ENCODE peak calls at places on chromosomes 6 and 20, in five cellular contexts. R is PC-9, P is heart left ventricle, X is prostate gland, Q is A549. Y is an unnamed sample.

GRCh38 chr6:45675634-45676033 is 297.9 kb upstream of the SUPT3H start:
- DNase-seq in X (no peak), P (no peak), R (no peak), Q (no peak), Y (no peak)

GRCh38 chr6:110053395-110054240 is 75.5 kb downstream of the GPR6 start:
- DNase-seq in Q (peak; percentile 51), P (no peak), X (no peak), R (peak; percentile 48), Y (peak; percentile 23)

GRCh38 chr6:14108571-14109410 is 8.8 kb upstream of the CD83 start:
- DNase-seq in X (no peak), R (no peak), P (no peak), Q (no peak), Y (no peak)

GRCh38 chr6:105596284-105596755 is 193.4 kb upstream of the PREP start:
- DNase-seq in R (peak; percentile 98), X (no peak), P (no peak), Q (peak; percentile 92), Y (peak; percentile 97)

GRCh38 chr6:13053080-13053479 is 275.3 kb downstream of the TBC1D7 start:
- DNase-seq in X (no peak), R (no peak), P (no peak), Q (no peak), Y (no peak)

GRCh38 chr6:20400476-20401402 is 940 bp upstream of the E2F3 start:
- DNase-seq in Q (peak; percentile 42), P (peak; percentile 71), X (no peak), R (peak; percentile 55), Y (no peak)

GRCh38 chr20:51797357-51798025 is 4.8 kb downstream of the SALL4 start:
- DNase-seq in R (peak; percentile 89), X (no peak), Q (peak; percentile 37), P (no peak), Y (no peak)

GRCh38 chr6:161418458-161418945 is 144.6 kb upstream of the AGPAT4 start:
- DNase-seq in P (no peak), R (peak; percentile 44), X (peak; percentile 72), Q (peak; percentile 70), Y (peak; percentile 72)

GRCh38 chr6:64146094-64146493 is 510.5 kb downstream of the PHF3 start:
- DNase-seq in X (no peak), R (no peak), Q (no peak), P (no peak), Y (no peak)

GRCh38 chr6:6659600-6660327 is 71.2 kb downstream of the LY86 start:
- DNase-seq in R (no peak), Q (no peak), X (no peak), P (no peak), Y (no peak)

GRCh38 chr6:169935348-169935718 is 183.9 kb downstream of the ERMARD start:
- DNase-seq in X (no peak), P (no peak), Q (no peak), R (no peak), Y (no peak)

GRCh38 chr6:33620158-33620583 is 951 bp upstream of the ITPR3 start:
- DNase-seq in Q (no peak), P (no peak), X (peak; percentile 49), R (no peak), Y (no peak)

GRCh38 chr6:84061174-84061573 is 27.6 kb downstream of the MRAP2 start:
- DNase-seq in P (no peak), Q (no peak), R (no peak), X (no peak), Y (no peak)

GRCh38 chr6:170358496-170358895 is 51.9 kb downstream of the FAM120B start:
- DNase-seq in Q (no peak), R (no peak), P (peak; percentile 72), X (peak; percentile 55), Y (no peak)

GRCh38 chr6:130494745-130495144 is 128.9 kb downstream of the TMEM200A start:
- DNase-seq in P (no peak), Q (no peak), R (no peak), X (no peak), Y (peak; percentile 32)

GRCh38 chr6:25601797-25602679 is 50.0 kb upstream of the SCGN start:
- DNase-seq in Q (peak; percentile 42), R (peak; percentile 43), X (no peak), P (no peak), Y (peak; percentile 31)

GRCh38 chr6:138531387-138531786 is 32.1 kb upstream of the NHSL1 start:
- DNase-seq in X (no peak), Q (no peak), P (no peak), R (no peak), Y (no peak)

DNA sequence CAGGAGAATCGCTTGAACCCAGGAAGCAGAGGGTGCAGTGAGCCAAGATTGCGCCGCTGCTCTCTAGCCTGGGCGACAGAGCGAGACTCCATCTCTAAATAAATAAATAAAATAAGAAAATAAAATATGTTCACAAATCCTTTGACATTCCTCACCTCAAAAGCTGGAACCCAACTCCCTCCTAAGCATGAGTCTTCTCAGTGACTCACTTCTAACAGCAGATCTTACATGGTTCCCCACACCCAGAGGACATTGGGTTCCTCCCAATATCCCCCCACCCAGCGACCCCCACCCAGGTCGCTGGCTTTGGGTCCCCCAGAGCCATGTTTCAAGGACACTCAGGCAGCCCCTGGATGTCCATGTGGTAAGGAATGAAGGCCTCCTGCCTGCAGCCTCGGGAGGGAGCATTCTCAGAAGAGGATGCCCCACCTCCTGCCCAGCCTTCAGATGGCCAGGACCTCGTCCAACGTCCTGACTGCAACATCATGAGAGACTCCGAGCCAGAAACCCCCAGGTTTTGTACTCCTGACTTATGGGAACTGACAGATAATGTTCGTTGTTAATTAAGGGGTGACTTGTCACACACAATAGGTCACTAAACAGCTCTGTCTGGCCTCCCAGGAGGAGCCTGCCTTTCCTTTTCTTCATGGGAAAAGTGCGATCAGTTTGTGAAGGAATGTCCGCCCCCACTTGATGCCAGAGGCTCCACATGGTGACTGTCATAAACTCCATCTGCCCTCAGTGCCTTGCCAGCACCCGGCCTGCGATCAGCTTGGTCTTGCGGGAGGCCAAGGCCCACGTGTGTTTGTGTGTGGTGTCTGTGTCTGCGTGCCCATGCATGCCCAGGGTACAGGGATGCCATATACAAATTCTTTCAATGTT is 10.1 kb upstream of the GMEB2 start:
- DNase-seq in Q (no peak), R (no peak), X (no peak), P (no peak), Y (no peak)
- H3K4me3 ChIP-seq in Q (no peak overlapping the region), R (no peak overlapping the region), X (no peak overlapping the region), P (no peak overlapping the region), Y (no peak overlapping the region)

GRCh38 chr20:50690562-50690978 is 772 bp downstream of the RIPOR3 start:
- DNase-seq in R (peak; percentile 28), P (no peak), Q (no peak), X (no peak), Y (no peak)
- H3K4me3 ChIP-seq in R (no peak overlapping the region), P (peak overlapping the region; percentile 58), Q (no peak overlapping the region), X (peak overlapping the region; percentile 16), Y (no peak overlapping the region)

GRCh38 chr20:24672181-24672880 is 202.9 kb downstream of the SYNDIG1 start:
- DNase-seq in P (no peak), R (no peak), Q (no peak), X (no peak), Y (no peak)
- H3K4me3 ChIP-seq in P (no peak overlapping the region), R (no peak overlapping the region), Q (no peak overlapping the region), X (no peak overlapping the region), Y (no peak overlapping the region)

GRCh38 chr20:50220894-50221266 is 30.2 kb downstream of the CEBPB start:
- DNase-seq in Q (no peak), R (no peak), P (no peak), X (no peak), Y (no peak)
- H3K4me3 ChIP-seq in Q (no peak overlapping the region), R (no peak overlapping the region), P (no peak overlapping the region), X (no peak overlapping the region), Y (no peak overlapping the region)

DNA sequence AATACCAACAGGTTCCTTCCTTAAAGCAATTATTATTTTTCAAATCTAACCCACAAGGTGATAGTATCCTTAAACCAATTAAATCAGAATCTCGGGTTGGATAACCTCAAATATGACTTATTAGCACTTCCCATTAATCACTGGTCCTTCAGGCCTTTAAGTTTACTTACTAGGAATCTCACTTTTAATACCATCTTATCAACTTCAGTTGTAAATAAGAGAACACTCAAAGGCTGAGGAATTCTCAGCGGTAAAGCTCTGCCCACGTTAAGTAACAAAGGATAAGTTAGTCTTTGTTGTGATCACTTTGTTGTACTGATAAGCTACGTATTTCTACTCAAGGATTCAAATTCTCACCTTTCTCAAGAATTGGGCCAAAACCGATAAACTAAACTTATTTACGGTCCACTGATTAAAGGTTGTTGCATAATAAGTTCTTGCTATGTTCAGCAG is 82.0 kb downstream of the OR2B2 start:
- DNase-seq in Q (no peak), X (no peak), R (no peak), P (no peak), Y (no peak)
- H3K4me3 ChIP-seq in Q (peak overlapping the region; percentile 41), X (peak overlapping the region; percentile 21), R (peak overlapping the region; percentile 56), P (peak overlapping the region; percentile 48), Y (peak overlapping the region; percentile 66)

GRCh38 chr6:10882654-10883053 is 813 bp upstream of the GCM2 start:
- DNase-seq in X (no peak), P (no peak), R (no peak), Q (no peak), Y (no peak)

GRCh38 chr6:10890151-10890550 is 3.3 kb downstream of the SYCP2L start:
- DNase-seq in R (no peak), Q (no peak), X (no peak), P (no peak), Y (no peak)

GRCh38 chr6:10880366-10880765 is 1.5 kb downstream of the GCM2 start:
- DNase-seq in Q (no peak), X (no peak), P (no peak), R (no peak), Y (no peak)

GRCh38 chr6:10883312-10884244 is 1.7 kb upstream of the GCM2 start:
- DNase-seq in R (no peak), X (no peak), P (no peak), Q (no peak), Y (no peak)

GRCh38 chr6:10884245-10884972 is 2.4 kb upstream of the SYCP2L start:
- DNase-seq in P (no peak), R (no peak), Q (no peak), X (no peak), Y (no peak)
- H3K4me3 ChIP-seq in P (no peak overlapping the region), R (no peak overlapping the region), Q (no peak overlapping the region), X (no peak overlapping the region), Y (no peak overlapping the region)

GRCh38 chr6:44489912-44490604 is 102.6 kb downstream of the CDC5L start:
- DNase-seq in X (peak; percentile 87), R (peak; percentile 86), Q (peak; percentile 64), P (no peak), Y (peak; percentile 91)
- H3K4me3 ChIP-seq in X (no peak overlapping the region), R (peak overlapping the region; percentile 38), Q (no peak overlapping the region), P (no peak overlapping the region), Y (no peak overlapping the region)

GRCh38 chr6:140380371-140381218 is 1006.1 kb upstream of the CITED2 start:
- DNase-seq in R (no peak), X (no peak), P (no peak), Q (no peak), Y (no peak)

GRCh38 chr6:140388815-140389214 is 1014.4 kb upstream of the CITED2 start:
- DNase-seq in P (no peak), X (no peak), Q (no peak), R (no peak), Y (no peak)

GRCh38 chr6:140388141-140388802 is 1013.8 kb upstream of the CITED2 start:
- DNase-seq in R (peak; percentile 40), Q (peak; percentile 14), P (no peak), X (no peak), Y (no peak)

GRCh38 chr6:140382351-140382750 is 1007.9 kb upstream of the CITED2 start:
- DNase-seq in Q (no peak), X (no peak), P (no peak), R (no peak), Y (no peak)

GRCh38 chr6:140385686-140386085 is 1011.2 kb upstream of the CITED2 start:
- DNase-seq in Q (no peak), X (no peak), P (no peak), R (no peak), Y (no peak)
- H3K4me3 ChIP-seq in Q (no peak overlapping the region), X (no peak overlapping the region), P (no peak overlapping the region), R (no peak overlapping the region), Y (no peak overlapping the region)